ENCODE peak calls at places on chromosomes 5 and 9, in ten cellular contexts. U is endothelial cell, T is uterus, Q is cardiac muscle cell, K is colonic mucosa, X is foreskin keratinocyte, E is fibroblast of mammary gland, S is transverse colon, J is ovary, W is tibial nerve. V is an unnamed sample.

GRCh38 chr5:42772265-42772993 is 15.8 kb downstream of the CCDC152 start:
- DNase-seq in Q (no peak), W (peak; percentile 5), J (no peak), X (no peak), U (no peak), S (no peak), K (no peak), E (peak; percentile 43), T (no peak), V (no peak)

GRCh38 chr5:98769256-98770157 is 4.0 kb upstream of the RGMB start:
- DNase-seq in J (peak; percentile 51), U (peak; percentile 40), W (peak; percentile 27), Q (peak; percentile 35), K (peak; percentile 68), T (peak; percentile 41), S (peak; percentile 49), E (peak; percentile 66), X (no peak), V (peak; percentile 27)

GRCh38 chr9:19985081-19985480 is 196.2 kb upstream of the SLC24A2 start:
- DNase-seq in Q (no peak), X (no peak), E (no peak), S (no peak), T (no peak), K (no peak), W (no peak), J (no peak), U (no peak), V (no peak)

GRCh38 chr9:70011366-70011765 is 32.3 kb upstream of the MAMDC2 start:
- DNase-seq in S (no peak), E (no peak), U (no peak), X (no peak), T (no peak), J (no peak), W (no peak), Q (no peak), K (no peak), V (no peak)

GRCh38 chr9:115775669-115776068 is 377.9 kb upstream of the PAPPA start:
- DNase-seq in J (no peak), X (no peak), K (no peak), U (no peak), Q (no peak), T (no peak), S (no peak), W (no peak), E (peak; percentile 50), V (no peak)

GRCh38 chr9:121298016-121298538 is 30.1 kb downstream of the GSN start:
- DNase-seq in T (no peak), Q (no peak), S (no peak), K (no peak), W (no peak), J (no peak), U (no peak), E (no peak), X (no peak), V (no peak)

GRCh38 chr9:136690104-136690840 is 3.0 kb upstream of the AGPAT2 start:
- DNase-seq in U (no peak), Q (no peak), T (no peak), W (no peak), J (no peak), X (no peak), S (no peak), K (no peak), E (no peak), V (no peak)

GRCh38 chr5:10063997-10064396 is 185.7 kb downstream of the ATPSCKMT start:
- DNase-seq in K (no peak), Q (no peak), X (no peak), T (no peak), W (no peak), S (no peak), U (no peak), E (no peak), J (no peak), V (no peak)

GRCh38 chr5:96743065-96743768 is 64.5 kb downstream of the ERAP1 start:
- DNase-seq in U (no peak), Q (no peak), W (no peak), X (no peak), T (peak; percentile 25), J (no peak), E (peak; percentile 57), S (no peak), K (peak; percentile 28), V (no peak)

GRCh38 chr5:162209005-162209605 is 141.5 kb downstream of the GABRG2 start:
- DNase-seq in W (peak; percentile 41), X (no peak), U (peak; percentile 69), Q (peak; percentile 72), T (no peak), E (no peak), J (no peak), S (peak; percentile 47), K (peak; percentile 51), V (peak; percentile 64)

GRCh38 chr5:68333649-68334549 is 118.3 kb downstream of the PIK3R1 start:
- DNase-seq in X (peak; percentile 67), S (no peak), U (no peak), E (peak; percentile 99), J (no peak), K (no peak), W (no peak), T (no peak), Q (no peak), V (no peak)
- TF ChIP-seq CTCF in X (peak; percentile 48), S (no peak), U (no peak), E (peak; percentile 58), J (no peak), K (no peak), W (no peak), T (no peak), Q (peak; percentile 48), V (no peak)

DNA sequence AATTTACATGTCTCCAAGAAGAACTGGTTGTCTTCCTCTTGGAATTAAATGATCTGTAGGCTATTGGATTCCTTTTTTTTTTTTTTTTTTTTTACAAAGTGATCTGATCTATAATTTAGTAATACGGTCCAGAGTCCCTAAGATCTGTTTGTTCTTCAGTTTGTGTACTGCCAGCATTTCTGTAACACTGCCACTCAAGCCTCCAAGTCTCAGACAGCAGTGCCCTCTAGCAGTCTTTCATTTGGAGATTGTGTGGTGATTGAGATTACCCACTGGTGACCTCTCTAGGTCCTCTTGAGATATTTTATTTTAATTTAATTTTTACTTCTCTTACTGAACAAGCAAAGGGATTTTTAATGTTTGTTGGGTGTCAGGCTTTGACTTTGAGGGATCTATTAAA is 40.8 kb downstream of the NDFIP1 start:
- DNase-seq in Q (no peak), T (no peak), X (no peak), J (no peak), U (no peak), K (no peak), E (no peak), W (no peak), S (no peak), V (no peak)
- TF ChIP-seq CTCF in Q (no peak), T (no peak), X (peak; percentile 13), J (no peak), U (no peak), K (no peak), E (no peak), W (no peak), S (no peak), V (no peak)

GRCh38 chr5:6674886-6675285 is 38.3 kb upstream of the TENT4A start:
- DNase-seq in J (no peak), X (no peak), S (no peak), W (no peak), T (no peak), Q (no peak), U (no peak), K (no peak), E (no peak), V (no peak)

GRCh38 chr5:6674421-6674820 is 38.8 kb upstream of the TENT4A start:
- DNase-seq in W (no peak), E (no peak), J (no peak), Q (no peak), U (no peak), S (no peak), K (no peak), X (no peak), T (no peak), V (no peak)

GRCh38 chr5:6673963-6674362 is 39.3 kb upstream of the TENT4A start:
- DNase-seq in K (no peak), W (no peak), Q (no peak), T (no peak), E (no peak), J (no peak), X (no peak), U (no peak), S (no peak), V (no peak)

GRCh38 chr5:6676702-6677101 is 36.5 kb upstream of the TENT4A start:
- DNase-seq in W (no peak), J (no peak), X (peak; percentile 35), T (no peak), K (no peak), S (no peak), Q (no peak), U (no peak), E (peak; percentile 60), V (no peak)

GRCh38 chr5:6675784-6676499 is 37.3 kb upstream of the TENT4A start:
- DNase-seq in E (peak; percentile 2), K (no peak), T (no peak), X (no peak), J (no peak), S (no peak), W (no peak), Q (no peak), U (no peak), V (no peak)
- TF ChIP-seq CTCF in E (peak; percentile 9), K (no peak), T (no peak), X (peak; percentile 26), J (no peak), S (no peak), W (no peak), Q (no peak), U (no peak), V (no peak)

GRCh38 chr5:126228934-126229333 is 194.3 kb upstream of the GRAMD2B start:
- DNase-seq in K (no peak), U (no peak), Q (no peak), T (no peak), W (no peak), S (no peak), X (no peak), E (no peak), J (no peak), V (no peak)

GRCh38 chr5:126235628-126236027 is 187.6 kb upstream of the GRAMD2B start:
- DNase-seq in S (no peak), E (no peak), T (no peak), Q (no peak), W (no peak), K (no peak), X (no peak), U (no peak), J (no peak), V (no peak)

GRCh38 chr5:126233256-126233655 is 190.0 kb upstream of the GRAMD2B start:
- DNase-seq in X (no peak), S (no peak), E (peak; percentile 48), Q (no peak), T (no peak), U (no peak), J (no peak), K (no peak), W (no peak), V (no peak)

DNA sequence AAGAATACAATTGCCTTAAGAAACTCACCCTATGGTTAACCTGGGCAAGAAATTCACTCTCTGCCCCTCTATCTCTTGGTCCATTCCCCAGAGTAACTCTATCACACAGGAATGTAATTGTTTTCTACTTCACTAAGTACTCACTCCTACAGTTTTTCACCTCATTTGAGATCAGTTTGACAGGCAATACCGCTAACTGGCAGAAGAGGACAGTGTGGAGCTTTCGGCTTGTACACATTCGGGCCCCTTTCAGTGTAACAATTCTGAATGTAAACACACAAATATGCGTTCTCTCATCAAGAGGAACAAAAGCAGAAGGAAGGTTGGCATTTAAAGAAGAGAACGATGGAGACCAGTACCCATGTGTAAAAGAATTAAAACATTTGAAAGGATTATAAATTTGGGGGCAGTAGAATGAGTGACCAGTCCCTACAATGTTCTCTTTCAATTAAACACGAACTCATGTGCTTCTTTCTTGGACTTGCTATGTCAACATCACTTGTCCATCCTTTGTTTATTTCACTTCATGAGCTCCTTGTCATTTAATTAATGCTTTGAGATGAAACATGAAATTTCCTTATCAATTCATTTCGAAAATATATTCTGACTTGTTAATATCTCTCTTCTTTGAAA is 188.5 kb upstream of the GRAMD2B start:
- DNase-seq in T (no peak), X (peak; percentile 12), Q (peak; percentile 58), S (peak; percentile 19), U (peak; percentile 45), J (no peak), K (no peak), W (no peak), E (peak; percentile 33), V (peak; percentile 24)
- TF ChIP-seq CTCF in T (no peak), X (peak; percentile 81), Q (peak; percentile 73), S (peak; percentile 51), U (peak; percentile 71), J (no peak), K (peak; percentile 49), W (peak; percentile 26), E (peak; percentile 94), V (peak; percentile 70)